ENCODE peak calls at places on chromosomes 1 and 21, in four cellular contexts. One of them, this sample, is unnamed.

GRCh38 chr1:178599745-178600144 is 86.8 kb downstream of the TEX35 start:
- DNase-seq in K562: no peak
- DNase-seq in HEK293T: no peak
- DNase-seq in GM12878: no peak
- DNase-seq in this sample: no peak

GRCh38 chr1:160756617-160757206 is 17.7 kb downstream of the SLAMF7 start:
- DNase-seq in GM12878: no peak
- DNase-seq in HEK293T: no peak
- DNase-seq in K562: no peak
- DNase-seq in this sample: no peak

GRCh38 chr1:101664726-101665125 is 332.0 kb downstream of the OLFM3 start:
- DNase-seq in K562: no peak
- DNase-seq in GM12878: no peak
- DNase-seq in HEK293T: no peak
- DNase-seq in this sample: no peak

GRCh38 chr1:162892916-162893714 is 32.1 kb upstream of the CCDC190 start:
- DNase-seq in K562: no peak
- DNase-seq in GM12878: no peak
- DNase-seq in HEK293T: no peak
- DNase-seq in this sample: peak

GRCh38 chr21:33434770-33435360 is 31.7 kb downstream of the IFNGR2 start:
- DNase-seq in K562: no peak
- DNase-seq in GM12878: peak
- DNase-seq in HEK293T: no peak
- DNase-seq in this sample: no peak

GRCh38 chr1:21124846-21125245 is 51.9 kb downstream of the EIF4G3 start:
- DNase-seq in GM12878: no peak
- DNase-seq in HEK293T: no peak
- DNase-seq in K562: no peak
- DNase-seq in this sample: no peak

GRCh38 chr1:9886063-9886742 is 23.9 kb downstream of the CTNNBIP1 start:
- DNase-seq in K562: peak
- DNase-seq in GM12878: no peak
- DNase-seq in HEK293T: no peak
- DNase-seq in this sample: no peak

GRCh38 chr1:203570805-203571204 is 55.8 kb upstream of the ATP2B4 start:
- DNase-seq in HEK293T: no peak
- DNase-seq in GM12878: no peak
- DNase-seq in K562: no peak
- DNase-seq in this sample: no peak

GRCh38 chr1:37825508-37825907 is 17.5 kb upstream of the YRDC start:
- DNase-seq in HEK293T: no peak
- DNase-seq in K562: no peak
- DNase-seq in GM12878: no peak
- DNase-seq in this sample: no peak

GRCh38 chr1:43197343-43198127 is 25.4 kb downstream of the CFAP57 start:
- DNase-seq in GM12878: no peak
- DNase-seq in K562: no peak
- DNase-seq in HEK293T: no peak
- DNase-seq in this sample: peak

GRCh38 chr1:193434319-193434718 is 247.9 kb upstream of the B3GALT2 start:
- DNase-seq in HEK293T: no peak
- DNase-seq in K562: no peak
- DNase-seq in GM12878: no peak
- DNase-seq in this sample: no peak

GRCh38 chr1:26999440-26999987 is 6.0 kb downstream of the TRNP1 start:
- DNase-seq in HEK293T: no peak
- DNase-seq in K562: no peak
- DNase-seq in GM12878: no peak
- DNase-seq in this sample: peak

GRCh38 chr1:152182431-152182830 is 23.4 kb upstream of the RPTN start:
- DNase-seq in HEK293T: no peak
- DNase-seq in GM12878: no peak
- DNase-seq in K562: no peak
- DNase-seq in this sample: no peak

GRCh38 chr1:40755052-40755451 is 28.5 kb upstream of the KCNQ4 start:
- DNase-seq in GM12878: no peak
- DNase-seq in HEK293T: no peak
- DNase-seq in K562: no peak
- DNase-seq in this sample: no peak

GRCh38 chr1:42417191-42417590 is 36.6 kb downstream of the RIMKLA start:
- DNase-seq in HEK293T: no peak
- DNase-seq in K562: no peak
- DNase-seq in GM12878: no peak
- DNase-seq in this sample: no peak

GRCh38 chr1:223652436-223652901 is 13.0 kb downstream of the CAPN8 start:
- DNase-seq in HEK293T: no peak
- DNase-seq in GM12878: no peak
- DNase-seq in K562: no peak
- DNase-seq in this sample: no peak

GRCh38 chr21:40130476-40130875 is 263.2 kb downstream of the PCP4 start:
- DNase-seq in K562: no peak
- DNase-seq in HEK293T: no peak
- DNase-seq in GM12878: no peak
- DNase-seq in this sample: no peak

GRCh38 chr1:225996946-225997545 is 2.1 kb downstream of the SDE2 start:
- DNase-seq in HEK293T: no peak
- DNase-seq in GM12878: no peak
- DNase-seq in K562: no peak
- DNase-seq in this sample: no peak

GRCh38 chr1:110647254-110647891 is 27.4 kb downstream of the KCNA3 start:
- DNase-seq in GM12878: no peak
- DNase-seq in HEK293T: no peak
- DNase-seq in K562: no peak
- DNase-seq in this sample: no peak

GRCh38 chr1:46575300-46575699 is 23.9 kb upstream of the KNCN start:
- DNase-seq in HEK293T: peak
- DNase-seq in GM12878: no peak
- DNase-seq in K562: no peak
- DNase-seq in this sample: no peak

GRCh38 chr1:182766881-182767645 is 22.5 kb upstream of the NPL start:
- DNase-seq in K562: no peak
- DNase-seq in HEK293T: no peak
- DNase-seq in GM12878: no peak
- DNase-seq in this sample: no peak

GRCh38 chr1:67721650-67722291 is 36.8 kb downstream of the GADD45A start:
- DNase-seq in HEK293T: no peak
- DNase-seq in GM12878: no peak
- DNase-seq in K562: no peak
- DNase-seq in this sample: no peak
- TF ChIP-seq TARDBP in HEK293T: no peak
- TF ChIP-seq TARDBP in GM12878: no peak
- TF ChIP-seq TARDBP in K562: no peak
- TF ChIP-seq TARDBP in this sample: no peak

GRCh38 chr1:243930822-243931671 is 81.0 kb upstream of the AKT3 start:
- DNase-seq in HEK293T: no peak
- DNase-seq in K562: no peak
- DNase-seq in GM12878: no peak
- DNase-seq in this sample: no peak
- TF ChIP-seq FOXM1 in HEK293T: no peak
- TF ChIP-seq FOXM1 in K562: no peak
- TF ChIP-seq FOXM1 in GM12878: no peak
- TF ChIP-seq FOXM1 in this sample: no peak

GRCh38 chr1:1087351-1088035 is 13.4 kb upstream of the RNF223 start:
- DNase-seq in HEK293T: no peak
- DNase-seq in K562: no peak
- DNase-seq in GM12878: no peak
- DNase-seq in this sample: no peak

GRCh38 chr1:1088036-1088800 is 14.1 kb upstream of the RNF223 start:
- DNase-seq in K562: no peak
- DNase-seq in GM12878: no peak
- DNase-seq in HEK293T: peak
- DNase-seq in this sample: no peak

GRCh38 chr1:1089731-1090423 is 15.8 kb upstream of the RNF223 start:
- DNase-seq in K562: no peak
- DNase-seq in GM12878: no peak
- DNase-seq in HEK293T: peak
- DNase-seq in this sample: no peak

GRCh38 chr1:1090424-1091343 is 16.6 kb upstream of the RNF223 start:
- DNase-seq in GM12878: no peak
- DNase-seq in K562: no peak
- DNase-seq in HEK293T: peak
- DNase-seq in this sample: no peak

DNA sequence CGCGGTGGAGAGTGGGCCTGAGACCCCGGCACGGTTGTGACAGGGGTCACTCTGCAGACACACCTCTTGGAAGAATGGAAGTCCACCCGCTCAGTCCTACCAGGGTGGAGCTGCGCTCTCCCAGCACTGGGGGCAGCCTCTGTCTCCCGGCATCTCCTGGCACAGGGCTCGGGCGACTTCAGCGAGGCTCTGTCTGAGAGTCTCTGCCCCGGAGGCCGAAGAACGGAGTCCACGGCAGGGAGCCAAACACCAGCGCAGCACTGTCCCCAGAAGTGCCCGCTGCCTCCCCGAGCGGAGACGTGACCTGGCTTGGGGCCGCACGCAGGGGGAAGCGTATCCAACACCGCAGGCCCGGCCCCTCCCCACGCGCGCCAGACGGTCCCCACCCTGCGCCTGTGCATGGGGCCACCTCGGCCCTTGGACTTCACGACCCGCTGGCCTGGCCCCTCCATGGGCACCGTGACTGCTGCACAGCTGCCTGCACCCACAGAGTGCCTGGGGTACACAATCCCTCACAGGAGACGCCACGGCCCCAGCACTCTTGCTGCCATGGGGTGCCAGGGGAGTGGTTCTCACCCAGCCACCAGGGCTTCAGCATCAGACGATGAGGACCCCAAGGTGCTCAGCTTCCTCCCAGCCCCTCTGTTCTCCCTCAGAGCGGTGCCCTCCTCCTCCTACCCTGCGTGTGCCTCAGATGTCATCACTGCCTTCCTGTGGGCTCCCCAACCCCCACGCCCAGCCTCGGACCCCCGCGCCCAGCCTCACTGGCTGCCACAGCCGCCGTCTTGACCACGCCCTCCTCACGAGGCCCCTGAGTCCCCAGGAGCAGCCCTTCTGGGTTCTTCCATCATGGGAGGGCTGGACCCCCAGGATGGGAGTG is 14.9 kb upstream of the RNF223 start:
- DNase-seq in GM12878: no peak
- DNase-seq in K562: no peak
- DNase-seq in HEK293T: peak
- DNase-seq in this sample: no peak
- TF ChIP-seq TARDBP in GM12878: no peak
- TF ChIP-seq TARDBP in K562: no peak
- TF ChIP-seq TARDBP in HEK293T: no peak
- TF ChIP-seq TARDBP in this sample: no peak

GRCh38 chr1:229507502-229507901 is 639 bp downstream of the NUP133 start:
- DNase-seq in HEK293T: no peak
- DNase-seq in GM12878: no peak
- DNase-seq in K562: no peak
- DNase-seq in this sample: no peak
- TF ChIP-seq FOXM1 in HEK293T: no peak
- TF ChIP-seq FOXM1 in GM12878: no peak
- TF ChIP-seq FOXM1 in K562: no peak
- TF ChIP-seq FOXM1 in this sample: no peak

DNA sequence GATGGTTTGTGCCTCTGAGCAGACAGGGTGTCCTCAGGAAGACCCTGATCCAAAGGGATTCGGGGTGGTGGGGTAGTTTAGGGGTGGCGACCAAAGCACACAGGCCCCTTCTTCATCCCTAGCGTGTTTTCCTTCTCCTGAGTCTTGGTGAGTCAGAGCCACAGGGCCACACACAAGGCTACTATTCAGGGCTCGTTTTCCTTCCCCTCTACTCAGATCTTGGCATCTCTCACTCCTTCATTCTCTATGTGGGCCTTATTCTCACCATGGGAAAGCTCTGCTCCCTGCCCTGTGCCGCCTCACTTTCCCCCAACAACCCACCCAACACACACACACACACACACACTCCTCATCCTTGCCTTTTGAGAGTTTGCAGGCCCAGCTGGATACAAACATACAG is 43.6 kb upstream of the WNT2B start:
- DNase-seq in HEK293T: no peak
- DNase-seq in K562: no peak
- DNase-seq in GM12878: no peak
- DNase-seq in this sample: no peak
- TF ChIP-seq TARDBP in HEK293T: no peak
- TF ChIP-seq TARDBP in K562: no peak
- TF ChIP-seq TARDBP in GM12878: no peak
- TF ChIP-seq TARDBP in this sample: no peak